ENCODE peak calls at places on chromosomes 2 and 18, in five cellular contexts. One of them, this sample, is unnamed. For H3K36me3, the result is how much of the 10 kb centered on the place peaks cover.

GRCh38 chr2:15048000-15048399 is 415.5 kb downstream of the LRATD1 start:
- DNase-seq in OCI-LY7: no peak
- DNase-seq in fibroblast of lung: no peak
- DNase-seq in psoas muscle: no peak
- DNase-seq in PC-3: no peak
- DNase-seq in this sample: no peak

GRCh38 chr2:110157153-110157793 is 41.7 kb upstream of the MALL start:
- DNase-seq in OCI-LY7: peak
- DNase-seq in fibroblast of lung: peak
- DNase-seq in psoas muscle: no peak
- DNase-seq in PC-3: peak
- DNase-seq in this sample: peak

GRCh38 chr2:174012347-174013309 is 47.5 kb upstream of the SP3 start:
- DNase-seq in OCI-LY7: no peak
- DNase-seq in fibroblast of lung: peak
- DNase-seq in psoas muscle: peak
- DNase-seq in PC-3: no peak
- DNase-seq in this sample: no peak

GRCh38 chr2:112187046-112187715 is 49.0 kb downstream of the FBLN7 start:
- DNase-seq in OCI-LY7: no peak
- DNase-seq in fibroblast of lung: no peak
- DNase-seq in psoas muscle: no peak
- DNase-seq in PC-3: no peak
- DNase-seq in this sample: no peak

GRCh38 chr18:25223899-25224607 is 127.9 kb downstream of the ZNF521 start:
- DNase-seq in OCI-LY7: no peak
- DNase-seq in fibroblast of lung: no peak
- DNase-seq in psoas muscle: peak
- DNase-seq in PC-3: no peak
- DNase-seq in this sample: no peak

GRCh38 chr2:110980613-110981062 is 140.1 kb upstream of the BCL2L11 start:
- DNase-seq in OCI-LY7: no peak
- DNase-seq in fibroblast of lung: no peak
- DNase-seq in psoas muscle: no peak
- DNase-seq in PC-3: no peak
- DNase-seq in this sample: no peak

GRCh38 chr2:127205211-127206140 is 14.6 kb downstream of the CYP27C1 start:
- DNase-seq in OCI-LY7: no peak
- DNase-seq in fibroblast of lung: no peak
- DNase-seq in psoas muscle: no peak
- DNase-seq in PC-3: no peak
- DNase-seq in this sample: no peak

GRCh38 chr2:19362094-19362649 is 3.7 kb upstream of the OSR1 start:
- DNase-seq in OCI-LY7: peak
- DNase-seq in fibroblast of lung: peak
- DNase-seq in psoas muscle: no peak
- DNase-seq in PC-3: peak
- DNase-seq in this sample: no peak

GRCh38 chr2:236553522-236553921 is 16.1 kb upstream of the ACKR3 start:
- DNase-seq in OCI-LY7: no peak
- DNase-seq in fibroblast of lung: no peak
- DNase-seq in psoas muscle: no peak
- DNase-seq in PC-3: no peak
- DNase-seq in this sample: no peak

GRCh38 chr2:120715356-120715755 is 20.3 kb upstream of the GLI2 start:
- DNase-seq in OCI-LY7: no peak
- DNase-seq in fibroblast of lung: no peak
- DNase-seq in psoas muscle: no peak
- DNase-seq in PC-3: no peak
- DNase-seq in this sample: no peak

GRCh38 chr2:64700133-64700809 is 46.6 kb upstream of the SERTAD2 start:
- DNase-seq in OCI-LY7: no peak
- DNase-seq in fibroblast of lung: no peak
- DNase-seq in psoas muscle: no peak
- DNase-seq in PC-3: peak
- DNase-seq in this sample: peak

GRCh38 chr2:203567786-203568185 is 32.7 kb upstream of the RAPH1 start:
- DNase-seq in OCI-LY7: no peak
- DNase-seq in fibroblast of lung: no peak
- DNase-seq in psoas muscle: no peak
- DNase-seq in PC-3: no peak
- DNase-seq in this sample: no peak

GRCh38 chr2:114642371-114642770 is 199.9 kb downstream of the DPP10 start:
- DNase-seq in OCI-LY7: no peak
- DNase-seq in fibroblast of lung: no peak
- DNase-seq in psoas muscle: no peak
- DNase-seq in PC-3: no peak
- DNase-seq in this sample: no peak

GRCh38 chr2:218221015-218221414 is 4.0 kb downstream of the ARPC2 start:
- DNase-seq in OCI-LY7: no peak
- DNase-seq in fibroblast of lung: peak
- DNase-seq in psoas muscle: no peak
- DNase-seq in PC-3: no peak
- DNase-seq in this sample: no peak

GRCh38 chr2:151815821-151816489 is 12.3 kb downstream of the ARL5A start:
- DNase-seq in OCI-LY7: no peak
- DNase-seq in fibroblast of lung: no peak
- DNase-seq in psoas muscle: no peak
- DNase-seq in PC-3: no peak
- DNase-seq in this sample: no peak

GRCh38 chr18:5175378-5175777 is 21.7 kb downstream of the AKAIN1 start:
- DNase-seq in OCI-LY7: peak
- DNase-seq in fibroblast of lung: no peak
- DNase-seq in psoas muscle: no peak
- DNase-seq in PC-3: no peak
- DNase-seq in this sample: no peak

GRCh38 chr2:55811048-55811447 is 112.5 kb downstream of the EFEMP1 start:
- DNase-seq in OCI-LY7: no peak
- DNase-seq in fibroblast of lung: no peak
- DNase-seq in psoas muscle: no peak
- DNase-seq in PC-3: no peak
- DNase-seq in this sample: no peak

GRCh38 chr18:5309888-5310470 is 14.5 kb upstream of the ZBTB14 start:
- DNase-seq in OCI-LY7: peak
- DNase-seq in fibroblast of lung: no peak
- DNase-seq in psoas muscle: no peak
- DNase-seq in PC-3: no peak
- DNase-seq in this sample: no peak

GRCh38 chr2:99900589-99900988 is 241.8 kb downstream of the AFF3 start:
- DNase-seq in OCI-LY7: no peak
- DNase-seq in fibroblast of lung: no peak
- DNase-seq in psoas muscle: no peak
- DNase-seq in PC-3: no peak
- DNase-seq in this sample: no peak

GRCh38 chr2:195318440-195319111 is 338.4 kb upstream of the SLC39A10 start:
- DNase-seq in OCI-LY7: peak
- DNase-seq in fibroblast of lung: peak
- DNase-seq in psoas muscle: no peak
- DNase-seq in PC-3: peak
- DNase-seq in this sample: no peak

GRCh38 chr18:11136241-11136640 is 13.1 kb downstream of the PIEZO2 start:
- DNase-seq in OCI-LY7: no peak
- DNase-seq in fibroblast of lung: no peak
- DNase-seq in psoas muscle: no peak
- DNase-seq in PC-3: no peak
- DNase-seq in this sample: no peak

GRCh38 chr2:128513416-128514283 is 195.0 kb upstream of the HS6ST1 start:
- DNase-seq in OCI-LY7: peak
- DNase-seq in fibroblast of lung: no peak
- DNase-seq in psoas muscle: no peak
- DNase-seq in PC-3: no peak
- DNase-seq in this sample: no peak

GRCh38 chr2:101467306-101467705 is 7.6 kb downstream of the RFX8 start:
- DNase-seq in OCI-LY7: no peak
- DNase-seq in fibroblast of lung: peak
- DNase-seq in psoas muscle: no peak
- DNase-seq in PC-3: no peak
- DNase-seq in this sample: no peak

GRCh38 chr18:6009751-6010150 is 114.4 kb upstream of the TMEM200C start:
- DNase-seq in OCI-LY7: no peak
- DNase-seq in fibroblast of lung: peak
- DNase-seq in psoas muscle: no peak
- DNase-seq in PC-3: peak
- DNase-seq in this sample: no peak

GRCh38 chr2:105576440-105577241 is 168.1 kb upstream of the NCK2 start:
- DNase-seq in OCI-LY7: peak
- DNase-seq in fibroblast of lung: peak
- DNase-seq in psoas muscle: no peak
- DNase-seq in PC-3: peak
- DNase-seq in this sample: no peak

GRCh38 chr18:46220116-46220515 is 115.9 kb downstream of the HAUS1 start:
- DNase-seq in OCI-LY7: no peak
- DNase-seq in fibroblast of lung: peak
- DNase-seq in psoas muscle: no peak
- DNase-seq in PC-3: peak
- DNase-seq in this sample: no peak

GRCh38 chr18:62435435-62436031 is 87.3 kb upstream of the ZCCHC2 start:
- DNase-seq in OCI-LY7: no peak
- DNase-seq in fibroblast of lung: no peak
- DNase-seq in psoas muscle: no peak
- DNase-seq in PC-3: no peak
- DNase-seq in this sample: no peak

GRCh38 chr18:63365909-63366269 is 1.1 kb downstream of the KDSR start:
- DNase-seq in OCI-LY7: peak
- DNase-seq in fibroblast of lung: no peak
- DNase-seq in psoas muscle: no peak
- DNase-seq in PC-3: peak
- DNase-seq in this sample: no peak

GRCh38 chr18:21457179-21457535 is 143.3 kb downstream of the ESCO1 start:
- DNase-seq in OCI-LY7: no peak
- DNase-seq in fibroblast of lung: peak
- DNase-seq in psoas muscle: no peak
- DNase-seq in PC-3: no peak
- DNase-seq in this sample: no peak

GRCh38 chr2:26720322-26721166 is 28.0 kb downstream of the KCNK3 start:
- DNase-seq in OCI-LY7: no peak
- DNase-seq in fibroblast of lung: peak
- DNase-seq in psoas muscle: peak
- DNase-seq in PC-3: peak
- DNase-seq in this sample: no peak

GRCh38 chr2:96239091-96239490 is 26.7 kb downstream of the TMEM127 start:
- DNase-seq in OCI-LY7: no peak
- DNase-seq in fibroblast of lung: no peak
- DNase-seq in psoas muscle: no peak
- DNase-seq in PC-3: no peak
- DNase-seq in this sample: no peak

GRCh38 chr2:74979844-74980243 is 21.4 kb downstream of the POLE4 start:
- DNase-seq in OCI-LY7: peak
- DNase-seq in fibroblast of lung: no peak
- DNase-seq in psoas muscle: no peak
- DNase-seq in PC-3: no peak
- DNase-seq in this sample: no peak
- H3K36me3 ChIP-seq in OCI-LY7: under half
- H3K36me3 ChIP-seq in fibroblast of lung: under half
- H3K36me3 ChIP-seq in psoas muscle: under half
- H3K36me3 ChIP-seq in PC-3: under half
- H3K36me3 ChIP-seq in this sample: under half

DNA sequence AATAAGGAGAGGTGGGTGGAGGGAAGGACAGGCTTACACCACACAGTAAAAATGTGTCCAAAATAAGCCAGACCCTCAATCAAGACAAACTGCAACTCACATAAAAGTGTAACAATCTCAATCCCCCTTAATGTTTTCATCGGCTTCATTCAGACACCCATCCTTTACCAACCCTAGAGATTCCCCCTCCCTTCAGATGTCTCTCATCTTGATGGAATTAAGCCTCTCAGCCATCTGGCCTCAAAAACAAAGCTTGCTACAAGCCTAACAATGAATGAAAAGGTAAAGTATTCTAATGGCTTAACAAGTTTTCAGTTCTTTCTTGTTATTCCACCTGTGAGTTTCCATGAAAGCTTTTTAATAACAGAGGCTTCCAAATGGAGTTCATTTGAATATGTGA is 5.2 kb downstream of the RTTN start:
- DNase-seq in OCI-LY7: no peak
- DNase-seq in fibroblast of lung: no peak
- DNase-seq in psoas muscle: no peak
- DNase-seq in PC-3: no peak
- DNase-seq in this sample: no peak
- H3K36me3 ChIP-seq in OCI-LY7: half or more
- H3K36me3 ChIP-seq in fibroblast of lung: under half
- H3K36me3 ChIP-seq in psoas muscle: half or more
- H3K36me3 ChIP-seq in PC-3: under half
- H3K36me3 ChIP-seq in this sample: under half

GRCh38 chr2:190896477-190896876 is 15.9 kb downstream of the GLS start:
- DNase-seq in OCI-LY7: no peak
- DNase-seq in fibroblast of lung: peak
- DNase-seq in psoas muscle: no peak
- DNase-seq in PC-3: no peak
- DNase-seq in this sample: no peak
- H3K36me3 ChIP-seq in OCI-LY7: half or more
- H3K36me3 ChIP-seq in fibroblast of lung: under half
- H3K36me3 ChIP-seq in psoas muscle: under half
- H3K36me3 ChIP-seq in PC-3: under half
- H3K36me3 ChIP-seq in this sample: under half

DNA sequence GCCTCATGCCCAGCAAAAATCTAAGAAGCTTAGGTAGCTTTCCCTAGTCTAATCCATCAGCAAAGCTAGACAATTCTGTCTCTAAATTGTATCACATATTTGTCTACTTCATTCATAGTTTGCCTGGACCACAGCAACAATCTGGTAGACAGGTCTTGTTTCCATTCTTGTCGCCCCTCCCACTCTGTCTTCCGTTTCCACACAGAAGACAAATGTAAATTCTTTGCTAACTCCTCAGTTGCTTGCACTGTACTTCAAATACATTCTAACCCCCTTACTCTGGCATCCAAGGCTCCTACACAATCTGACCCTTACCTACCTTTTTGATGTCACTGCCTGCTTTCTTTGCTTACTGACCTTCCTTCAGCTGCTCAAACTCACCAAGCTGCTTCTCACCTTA is 40.1 kb downstream of the THUMPD2 start:
- DNase-seq in OCI-LY7: no peak
- DNase-seq in fibroblast of lung: peak
- DNase-seq in psoas muscle: no peak
- DNase-seq in PC-3: no peak
- DNase-seq in this sample: no peak
- H3K36me3 ChIP-seq in OCI-LY7: half or more
- H3K36me3 ChIP-seq in fibroblast of lung: under half
- H3K36me3 ChIP-seq in psoas muscle: half or more
- H3K36me3 ChIP-seq in PC-3: half or more
- H3K36me3 ChIP-seq in this sample: under half

GRCh38 chr2:73084971-73085370 is 13.5 kb upstream of the SFXN5 start:
- DNase-seq in OCI-LY7: no peak
- DNase-seq in fibroblast of lung: no peak
- DNase-seq in psoas muscle: no peak
- DNase-seq in PC-3: no peak
- DNase-seq in this sample: no peak

GRCh38 chr2:73083886-73084792 is 12.6 kb upstream of the SFXN5 start:
- DNase-seq in OCI-LY7: no peak
- DNase-seq in fibroblast of lung: no peak
- DNase-seq in psoas muscle: no peak
- DNase-seq in PC-3: no peak
- DNase-seq in this sample: no peak

GRCh38 chr2:73087311-73087710 is 15.8 kb upstream of the SFXN5 start:
- DNase-seq in OCI-LY7: no peak
- DNase-seq in fibroblast of lung: no peak
- DNase-seq in psoas muscle: no peak
- DNase-seq in PC-3: no peak
- DNase-seq in this sample: no peak

GRCh38 chr2:73088211-73088610 is 16.7 kb upstream of the SFXN5 start:
- DNase-seq in OCI-LY7: no peak
- DNase-seq in fibroblast of lung: no peak
- DNase-seq in psoas muscle: no peak
- DNase-seq in PC-3: no peak
- DNase-seq in this sample: no peak

GRCh38 chr2:73085691-73086090 is 14.2 kb upstream of the SFXN5 start:
- DNase-seq in OCI-LY7: peak
- DNase-seq in fibroblast of lung: peak
- DNase-seq in psoas muscle: peak
- DNase-seq in PC-3: peak
- DNase-seq in this sample: no peak
- H3K36me3 ChIP-seq in OCI-LY7: under half
- H3K36me3 ChIP-seq in fibroblast of lung: under half
- H3K36me3 ChIP-seq in psoas muscle: under half
- H3K36me3 ChIP-seq in PC-3: under half
- H3K36me3 ChIP-seq in this sample: under half

This sample was measured in BJ.